ENCODE peak calls at places on chromosomes 7 and 10, in seven cellular contexts. One of them, this sample, is unnamed.

GRCh38 chr7:103447073-103447960 is 1.3 kb upstream of the SLC26A5 start:
- DNase-seq in fibroblast of mammary gland: peak
- DNase-seq in colonic mucosa: peak
- DNase-seq in pancreas: peak
- DNase-seq in HFF-Myc: peak
- DNase-seq in SK-N-SH: peak
- DNase-seq in cardiac muscle cell: peak
- DNase-seq in this sample: no peak

GRCh38 chr7:123665896-123666295 is 10.2 kb downstream of the LMOD2 start:
- DNase-seq in fibroblast of mammary gland: no peak
- DNase-seq in colonic mucosa: no peak
- DNase-seq in pancreas: no peak
- DNase-seq in HFF-Myc: no peak
- DNase-seq in SK-N-SH: no peak
- DNase-seq in cardiac muscle cell: peak
- DNase-seq in this sample: no peak

GRCh38 chr10:94083662-94084323 is 90.1 kb downstream of the PLCE1 start:
- DNase-seq in fibroblast of mammary gland: no peak
- DNase-seq in colonic mucosa: no peak
- DNase-seq in pancreas: no peak
- DNase-seq in HFF-Myc: no peak
- DNase-seq in SK-N-SH: no peak
- DNase-seq in cardiac muscle cell: no peak
- DNase-seq in this sample: no peak

GRCh38 chr7:106216517-106217088 is 68.2 kb downstream of the NAMPT start:
- DNase-seq in fibroblast of mammary gland: peak
- DNase-seq in colonic mucosa: peak
- DNase-seq in pancreas: peak
- DNase-seq in HFF-Myc: peak
- DNase-seq in SK-N-SH: no peak
- DNase-seq in cardiac muscle cell: no peak
- DNase-seq in this sample: no peak

GRCh38 chr10:102435529-102436233 is 3.3 kb upstream of the CUEDC2 start:
- DNase-seq in fibroblast of mammary gland: no peak
- DNase-seq in colonic mucosa: no peak
- DNase-seq in pancreas: no peak
- DNase-seq in HFF-Myc: no peak
- DNase-seq in SK-N-SH: no peak
- DNase-seq in cardiac muscle cell: no peak
- DNase-seq in this sample: no peak

GRCh38 chr7:50068026-50068425 is 25.0 kb downstream of the ZPBP start:
- DNase-seq in fibroblast of mammary gland: no peak
- DNase-seq in colonic mucosa: peak
- DNase-seq in pancreas: peak
- DNase-seq in HFF-Myc: no peak
- DNase-seq in SK-N-SH: no peak
- DNase-seq in cardiac muscle cell: no peak
- DNase-seq in this sample: no peak

GRCh38 chr7:80450621-80451308 is 61.1 kb downstream of the GNAT3 start:
- DNase-seq in fibroblast of mammary gland: peak
- DNase-seq in colonic mucosa: no peak
- DNase-seq in pancreas: no peak
- DNase-seq in HFF-Myc: no peak
- DNase-seq in SK-N-SH: no peak
- DNase-seq in cardiac muscle cell: no peak
- DNase-seq in this sample: no peak

GRCh38 chr10:129913021-129913695 is 50.9 kb downstream of the EBF3 start:
- DNase-seq in fibroblast of mammary gland: no peak
- DNase-seq in colonic mucosa: no peak
- DNase-seq in pancreas: no peak
- DNase-seq in HFF-Myc: no peak
- DNase-seq in SK-N-SH: no peak
- DNase-seq in cardiac muscle cell: peak
- DNase-seq in this sample: no peak

GRCh38 chr7:39609084-39609461 is 14.3 kb upstream of the RALA start:
- DNase-seq in fibroblast of mammary gland: peak
- DNase-seq in colonic mucosa: no peak
- DNase-seq in pancreas: no peak
- DNase-seq in HFF-Myc: no peak
- DNase-seq in SK-N-SH: peak
- DNase-seq in cardiac muscle cell: no peak
- DNase-seq in this sample: no peak

GRCh38 chr7:30276203-30276900 is 8.0 kb upstream of the ZNRF2 start:
- DNase-seq in fibroblast of mammary gland: peak
- DNase-seq in colonic mucosa: no peak
- DNase-seq in pancreas: peak
- DNase-seq in HFF-Myc: no peak
- DNase-seq in SK-N-SH: peak
- DNase-seq in cardiac muscle cell: peak
- DNase-seq in this sample: no peak

GRCh38 chr10:29839826-29840515 is 205.2 kb upstream of the SVIL start:
- DNase-seq in fibroblast of mammary gland: no peak
- DNase-seq in colonic mucosa: no peak
- DNase-seq in pancreas: peak
- DNase-seq in HFF-Myc: no peak
- DNase-seq in SK-N-SH: no peak
- DNase-seq in cardiac muscle cell: no peak
- DNase-seq in this sample: no peak

GRCh38 chr7:12870219-12870618 is 182.8 kb downstream of the ARL4A start:
- DNase-seq in fibroblast of mammary gland: no peak
- DNase-seq in colonic mucosa: no peak
- DNase-seq in pancreas: no peak
- DNase-seq in HFF-Myc: no peak
- DNase-seq in SK-N-SH: no peak
- DNase-seq in cardiac muscle cell: no peak
- DNase-seq in this sample: no peak

GRCh38 chr10:117477961-117478670 is 64.4 kb upstream of the EMX2 start:
- DNase-seq in fibroblast of mammary gland: peak
- DNase-seq in colonic mucosa: no peak
- DNase-seq in pancreas: no peak
- DNase-seq in HFF-Myc: peak
- DNase-seq in SK-N-SH: no peak
- DNase-seq in cardiac muscle cell: no peak
- DNase-seq in this sample: no peak

GRCh38 chr10:69360485-69361302 is 56.0 kb downstream of the TACR2 start:
- DNase-seq in fibroblast of mammary gland: peak
- DNase-seq in colonic mucosa: peak
- DNase-seq in pancreas: peak
- DNase-seq in HFF-Myc: peak
- DNase-seq in SK-N-SH: no peak
- DNase-seq in cardiac muscle cell: peak
- DNase-seq in this sample: no peak

DNA sequence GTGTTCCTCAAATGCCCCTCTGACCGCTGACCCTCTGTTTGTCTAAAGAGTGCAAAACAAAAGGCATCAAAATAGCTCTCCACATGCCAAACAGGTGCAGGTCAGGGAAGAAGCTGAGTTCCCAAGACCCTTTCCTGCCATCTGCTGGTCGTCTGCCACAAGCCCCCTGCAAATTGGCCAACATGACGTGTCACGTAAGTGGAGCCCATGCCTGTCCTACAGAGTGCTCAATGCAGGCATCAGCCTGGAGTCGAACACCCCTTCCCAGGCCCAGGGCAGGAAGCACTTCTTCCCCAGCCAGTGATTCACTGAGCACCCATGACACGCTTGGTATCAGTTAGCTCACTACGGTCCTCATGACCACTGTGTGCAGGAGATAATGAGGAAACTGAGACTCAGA is 14.1 kb downstream of the TMEM72 start:
- DNase-seq in fibroblast of mammary gland: no peak
- DNase-seq in colonic mucosa: no peak
- DNase-seq in pancreas: no peak
- DNase-seq in HFF-Myc: no peak
- DNase-seq in SK-N-SH: peak
- DNase-seq in cardiac muscle cell: peak
- DNase-seq in this sample: peak
- TF ChIP-seq CTCF in fibroblast of mammary gland: no peak
- TF ChIP-seq CTCF in colonic mucosa: no peak
- TF ChIP-seq CTCF in pancreas: no peak
- TF ChIP-seq CTCF in HFF-Myc: peak
- TF ChIP-seq CTCF in SK-N-SH: peak
- TF ChIP-seq CTCF in cardiac muscle cell: peak
- TF ChIP-seq CTCF in this sample: peak

GRCh38 chr7:2321020-2321419 is 6.8 kb upstream of the SNX8 start:
- DNase-seq in fibroblast of mammary gland: no peak
- DNase-seq in colonic mucosa: no peak
- DNase-seq in pancreas: no peak
- DNase-seq in HFF-Myc: no peak
- DNase-seq in SK-N-SH: no peak
- DNase-seq in cardiac muscle cell: no peak
- DNase-seq in this sample: no peak
- TF ChIP-seq CTCF in fibroblast of mammary gland: peak
- TF ChIP-seq CTCF in colonic mucosa: no peak
- TF ChIP-seq CTCF in pancreas: no peak
- TF ChIP-seq CTCF in HFF-Myc: peak
- TF ChIP-seq CTCF in SK-N-SH: no peak
- TF ChIP-seq CTCF in cardiac muscle cell: peak
- TF ChIP-seq CTCF in this sample: peak

DNA sequence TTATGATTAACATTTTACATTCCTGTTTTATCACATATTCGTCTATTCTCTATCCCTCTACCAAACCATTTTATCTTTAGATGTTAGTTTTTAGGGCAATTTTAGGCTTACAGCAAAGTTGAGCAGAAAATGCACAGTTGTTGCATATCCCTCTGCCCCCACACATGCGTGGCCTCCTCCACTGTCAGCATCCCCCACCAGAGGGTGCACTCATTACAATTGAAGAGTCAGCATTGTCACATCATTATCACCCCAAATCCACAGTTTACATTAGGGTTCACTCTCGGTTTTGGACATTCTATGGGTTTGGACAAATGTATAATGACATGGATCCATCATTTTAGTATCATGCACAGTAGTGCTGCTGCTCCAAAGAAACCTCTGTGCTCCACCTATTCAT is 86.4 kb downstream of the WDR37 start:
- DNase-seq in fibroblast of mammary gland: no peak
- DNase-seq in colonic mucosa: peak
- DNase-seq in pancreas: no peak
- DNase-seq in HFF-Myc: no peak
- DNase-seq in SK-N-SH: no peak
- DNase-seq in cardiac muscle cell: no peak
- DNase-seq in this sample: peak
- TF ChIP-seq CTCF in fibroblast of mammary gland: peak
- TF ChIP-seq CTCF in colonic mucosa: no peak
- TF ChIP-seq CTCF in pancreas: no peak
- TF ChIP-seq CTCF in HFF-Myc: peak
- TF ChIP-seq CTCF in SK-N-SH: peak
- TF ChIP-seq CTCF in cardiac muscle cell: peak
- TF ChIP-seq CTCF in this sample: peak

DNA sequence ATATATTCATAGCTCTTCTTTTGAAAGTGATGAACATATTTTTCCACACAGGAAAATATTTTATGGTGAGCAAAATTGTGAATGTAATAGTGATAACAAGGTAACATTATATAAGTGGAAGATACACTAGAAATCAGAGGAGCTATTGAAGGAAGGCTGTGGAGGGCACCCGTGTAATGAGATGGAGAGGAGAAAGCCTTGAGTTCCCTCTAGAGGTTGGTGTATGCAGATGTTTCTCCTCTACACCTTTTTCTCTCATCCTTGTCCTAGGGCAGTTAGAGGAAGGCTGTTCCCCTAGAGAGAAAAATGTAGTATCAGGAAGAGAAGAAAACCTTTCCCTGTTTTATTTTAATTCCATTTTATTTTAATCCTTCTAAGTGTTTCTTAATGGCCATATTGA is 54.6 kb upstream of the NRG3 start:
- DNase-seq in fibroblast of mammary gland: no peak
- DNase-seq in colonic mucosa: no peak
- DNase-seq in pancreas: no peak
- DNase-seq in HFF-Myc: no peak
- DNase-seq in SK-N-SH: peak
- DNase-seq in cardiac muscle cell: peak
- DNase-seq in this sample: no peak
- TF ChIP-seq CTCF in fibroblast of mammary gland: no peak
- TF ChIP-seq CTCF in colonic mucosa: no peak
- TF ChIP-seq CTCF in pancreas: no peak
- TF ChIP-seq CTCF in HFF-Myc: no peak
- TF ChIP-seq CTCF in SK-N-SH: no peak
- TF ChIP-seq CTCF in cardiac muscle cell: no peak
- TF ChIP-seq CTCF in this sample: peak

DNA sequence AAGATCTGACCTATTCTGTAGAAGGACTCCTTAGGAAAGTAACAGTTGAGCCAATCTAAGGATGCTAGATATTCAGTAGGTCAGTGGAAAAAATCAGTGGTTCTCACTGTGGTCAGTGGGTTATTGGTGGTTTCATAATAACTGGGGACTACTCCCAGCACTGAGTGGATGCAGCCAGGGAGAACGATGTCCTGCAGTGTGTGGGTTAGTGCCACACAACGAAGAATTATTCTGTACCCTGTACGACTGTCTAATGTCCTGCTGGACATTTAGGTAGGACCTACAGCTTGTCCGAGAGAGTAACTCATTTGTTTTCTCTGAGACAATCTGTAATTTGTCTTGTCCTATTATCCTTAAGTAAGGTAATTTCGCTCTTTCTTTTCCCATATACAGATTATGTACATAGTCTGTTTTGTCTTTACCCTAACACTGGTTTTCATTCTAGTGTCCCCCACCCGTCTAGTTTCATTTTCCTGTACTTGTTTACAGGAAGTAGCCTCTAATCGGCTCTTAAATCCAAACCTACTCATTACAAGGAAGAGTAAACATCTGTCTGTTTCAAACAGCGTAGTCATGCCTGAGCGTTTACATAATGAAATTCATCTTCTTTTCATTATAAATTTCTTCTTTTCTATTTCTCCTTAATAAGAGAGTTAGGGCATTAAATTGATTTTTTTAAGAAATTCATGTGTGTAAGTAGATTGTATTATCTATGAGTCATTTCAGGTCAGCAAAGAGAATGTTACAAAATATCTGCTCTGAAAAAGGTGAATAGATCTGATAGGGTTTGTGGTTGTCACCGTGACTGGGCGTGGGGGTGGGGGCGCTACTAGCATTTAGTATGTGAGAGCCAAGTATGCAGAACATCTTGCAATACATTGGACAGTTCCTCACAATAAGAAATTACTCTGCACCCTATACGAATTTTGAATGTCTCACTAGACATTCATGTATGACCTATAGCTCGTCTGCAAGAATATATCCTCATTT is 8.3 kb upstream of the ZC3HAV1L start:
- DNase-seq in fibroblast of mammary gland: no peak
- DNase-seq in colonic mucosa: peak
- DNase-seq in pancreas: no peak
- DNase-seq in HFF-Myc: no peak
- DNase-seq in SK-N-SH: no peak
- DNase-seq in cardiac muscle cell: no peak
- DNase-seq in this sample: no peak
- TF ChIP-seq CTCF in fibroblast of mammary gland: no peak
- TF ChIP-seq CTCF in colonic mucosa: no peak
- TF ChIP-seq CTCF in pancreas: no peak
- TF ChIP-seq CTCF in HFF-Myc: no peak
- TF ChIP-seq CTCF in SK-N-SH: no peak
- TF ChIP-seq CTCF in cardiac muscle cell: no peak
- TF ChIP-seq CTCF in this sample: no peak

This sample was measured in osteocyte.